ENCODE peak calls at places on chromosomes 16 and 17, in four cellular contexts. H, I, B and M are unnamed samples.

GRCh38 chr16:27365142-27366089 is 36.6 kb upstream of the IL21R start:
- DNase-seq in H (no peak), I (no peak), B (no peak), M (no peak)

GRCh38 chr17:62075308-62075815 is 10.3 kb upstream of the MED13 start:
- DNase-seq in H (no peak), I (no peak), B (no peak), M (peak)

GRCh38 chr17:7238418-7239090 is 703 bp downstream of the PHF23 start:
- DNase-seq in H (peak), I (no peak), B (no peak), M (peak)

GRCh38 chr17:45427181-45427835 is 5.4 kb downstream of the ARHGAP27 start:
- DNase-seq in H (no peak), I (no peak), B (no peak), M (no peak)

GRCh38 chr17:10226930-10227695 is 28.7 kb upstream of the GAS7 start:
- DNase-seq in H (peak), I (peak), B (no peak), M (peak)

GRCh38 chr17:83056583-83057396 is 22.6 kb upstream of the METRNL start:
- DNase-seq in H (no peak), I (no peak), B (peak), M (no peak)

GRCh38 chr17:74737299-74738050 is 419 bp downstream of the RAB37 start:
- DNase-seq in H (peak), I (peak), B (no peak), M (peak)

GRCh38 chr16:89315791-89316581 is 98.5 kb downstream of the ZNF778 start:
- DNase-seq in H (peak), I (peak), B (peak), M (no peak)

GRCh38 chr17:42744283-42744805 is 496 bp downstream of the EZH1 start:
- DNase-seq in H (peak), I (peak), B (peak), M (peak)

GRCh38 chr16:24013054-24013636 is 177.4 kb downstream of the PRKCB start:
- DNase-seq in H (no peak), I (no peak), B (no peak), M (no peak)

GRCh38 chr17:15121426-15121825 is 143.7 kb downstream of the PMP22 start:
- DNase-seq in H (no peak), I (no peak), B (no peak), M (no peak)

GRCh38 chr17:50127661-50128361 is 2.1 kb downstream of the SAMD14 start:
- DNase-seq in H (peak), I (no peak), B (no peak), M (no peak)

GRCh38 chr16:74224828-74225227 is 71.8 kb upstream of the PSMD7 start:
- DNase-seq in H (no peak), I (no peak), B (peak), M (peak)

GRCh38 chr16:78096386-78096785 is 3.1 kb upstream of the WWOX start:
- DNase-seq in H (no peak), I (no peak), B (no peak), M (no peak)

GRCh38 chr16:23859713-23860269 is 24.0 kb downstream of the PRKCB start:
- DNase-seq in H (no peak), I (no peak), B (no peak), M (no peak)

GRCh38 chr17:6325741-6326140 is 109.2 kb downstream of the AIPL1 start:
- DNase-seq in H (no peak), I (no peak), B (no peak), M (no peak)

GRCh38 chr17:68771867-68772515 is 170.8 kb upstream of the FAM20A start:
- DNase-seq in H (peak), I (no peak), B (peak), M (peak)

GRCh38 chr17:67359960-67360817 is 6.2 kb downstream of the PSMD12 start:
- DNase-seq in H (peak), I (peak), B (no peak), M (peak)

GRCh38 chr17:41615454-41615853 is 2.9 kb upstream of the KRT16 start:
- DNase-seq in H (no peak), I (no peak), B (no peak), M (no peak)

GRCh38 chr16:75494696-75495601 is at the start of gene CHST6:
- DNase-seq in H (no peak), I (peak), B (no peak), M (peak)

GRCh38 chr17:27494192-27495091 is 38.2 kb downstream of the KSR1 start:
- DNase-seq in H (no peak), I (no peak), B (peak), M (peak)

GRCh38 chr16:4273858-4274291 is 1.1 kb upstream of the TFAP4 start:
- DNase-seq in H (peak), I (peak), B (no peak), M (peak)

GRCh38 chr17:59839646-59840328 is 53.0 kb downstream of the TUBD1 start:
- DNase-seq in H (no peak), I (no peak), B (no peak), M (no peak)

GRCh38 chr16:4142268-4142667 is 26.0 kb upstream of the ADCY9 start:
- DNase-seq in H (no peak), I (peak), B (no peak), M (no peak)

GRCh38 chr16:48053346-48053745 is 102.4 kb downstream of the ABCC12 start:
- DNase-seq in H (no peak), I (no peak), B (no peak), M (peak)

GRCh38 chr16:8634991-8635736 is 13.7 kb downstream of the METTL22 start:
- DNase-seq in H (no peak), I (no peak), B (no peak), M (peak)

GRCh38 chr17:73305845-73306836 is 5.7 kb downstream of the CDC42EP4 start:
- DNase-seq in H (no peak), I (no peak), B (no peak), M (no peak)

GRCh38 chr17:60128171-60128859 is 21.5 kb upstream of the CA4 start:
- DNase-seq in H (no peak), I (no peak), B (no peak), M (no peak)

GRCh38 chr17:79832211-79833109 is 6.8 kb downstream of the CBX4 start:
- DNase-seq in H (no peak), I (no peak), B (no peak), M (peak)

GRCh38 chr17:80612997-80613731 is 68.5 kb downstream of the RPTOR start:
- DNase-seq in H (no peak), I (no peak), B (no peak), M (no peak)

GRCh38 chr17:74868908-74869255 is 3.9 kb downstream of the FDXR start:
- DNase-seq in H (no peak), I (no peak), B (no peak), M (no peak)

GRCh38 chr17:54937018-54937417 is 31.4 kb downstream of the COX11 start:
- DNase-seq in H (no peak), I (no peak), B (no peak), M (peak)

GRCh38 chr17:76277300-76278267 is 12.4 kb downstream of the UBALD2 start:
- DNase-seq in H (no peak), I (peak), B (no peak), M (no peak)

GRCh38 chr16:84360170-84360569 is 8.2 kb upstream of the ATP2C2 start:
- DNase-seq in H (no peak), I (peak), B (no peak), M (no peak)

GRCh38 chr16:27526169-27526568 is 23.5 kb downstream of the GTF3C1 start:
- DNase-seq in H (no peak), I (no peak), B (no peak), M (peak)

GRCh38 chr17:65759532-65759931 is 198.1 kb upstream of the AXIN2 start:
- DNase-seq in H (no peak), I (no peak), B (no peak), M (no peak)

GRCh38 chr17:16649585-16649984 is 4.1 kb downstream of the ZNF624 start:
- DNase-seq in H (no peak), I (no peak), B (no peak), M (no peak)